ENCODE peak calls at places on chromosomes 3 and 15, in eight cellular contexts. E, Z, U, D, I, Q, B and P are unnamed samples.

GRCh38 chr15:77753238-77753873 is 120.6 kb upstream of the LINGO1 start:
- DNase-seq in B (no peak), D (no peak), I (no peak), U (peak), Z (peak), E (no peak), Q (no peak), P (peak)

GRCh38 chr3:46935168-46935858 is 41.2 kb downstream of the CCDC12 start:
- DNase-seq in E (peak), I (peak), Z (peak), Q (no peak), B (peak), D (peak), U (peak), P (peak)

GRCh38 chr3:42032693-42033349 is 58.3 kb upstream of the TRAK1 start:
- DNase-seq in I (no peak), E (no peak), U (peak), Q (no peak), Z (no peak), B (no peak), D (peak), P (peak)

GRCh38 chr15:89912145-89912673 is 543 bp downstream of the ARPIN start:
- DNase-seq in U (no peak), I (no peak), Q (no peak), D (peak), Z (no peak), B (no peak), E (peak), P (no peak)

GRCh38 chr15:90001683-90002427 is 731 bp downstream of the ZNF710 start:
- DNase-seq in I (no peak), B (no peak), Z (peak), D (peak), U (peak), Q (no peak), E (peak), P (peak)

GRCh38 chr3:197490659-197491058 is 65.1 kb downstream of the BDH1 start:
- DNase-seq in Z (no peak), D (no peak), U (no peak), B (no peak), Q (no peak), E (no peak), I (no peak), P (no peak)

GRCh38 chr15:28932361-28932760 is 46.6 kb downstream of the APBA2 start:
- DNase-seq in E (no peak), I (no peak), D (no peak), B (no peak), U (no peak), Z (no peak), Q (no peak), P (no peak)

GRCh38 chr3:56189486-56189985 is 278.7 kb downstream of the ERC2 start:
- DNase-seq in B (no peak), Q (no peak), E (no peak), I (no peak), D (no peak), U (no peak), Z (no peak), P (no peak)

GRCh38 chr3:188468672-188469071 is 314.7 kb downstream of the LPP start:
- DNase-seq in D (no peak), U (no peak), E (no peak), I (no peak), Q (no peak), B (no peak), Z (no peak), P (no peak)

GRCh38 chr15:68619303-68619698 is 40.5 kb downstream of the CORO2B start:
- DNase-seq in B (no peak), I (no peak), Q (no peak), Z (no peak), D (no peak), E (no peak), U (no peak), P (no peak)

GRCh38 chr15:69055251-69055650 is 40.8 kb downstream of the NOX5 start:
- DNase-seq in Z (no peak), D (no peak), B (no peak), I (no peak), E (no peak), U (no peak), Q (no peak), P (no peak)

GRCh38 chr15:50685976-50686467 is 575 bp downstream of the TRPM7 start:
- DNase-seq in Q (peak), U (peak), Z (peak), E (peak), D (peak), I (no peak), B (peak), P (peak)

GRCh38 chr3:89353465-89353864 is 246.0 kb downstream of the EPHA3 start:
- DNase-seq in U (no peak), I (no peak), B (no peak), D (no peak), E (no peak), Q (no peak), Z (no peak), P (no peak)

GRCh38 chr3:98991393-98991792 is 89.9 kb upstream of the DCBLD2 start:
- DNase-seq in D (no peak), U (no peak), I (no peak), Z (no peak), Q (no peak), E (no peak), B (no peak), P (peak)

GRCh38 chr3:98999675-99000074 is 98.2 kb upstream of the DCBLD2 start:
- DNase-seq in B (no peak), D (no peak), I (no peak), Q (no peak), Z (no peak), E (no peak), U (no peak), P (no peak)

GRCh38 chr3:98990657-98991056 is 89.2 kb upstream of the DCBLD2 start:
- DNase-seq in B (no peak), I (no peak), Q (no peak), E (no peak), U (no peak), Z (no peak), D (no peak), P (no peak)

DNA sequence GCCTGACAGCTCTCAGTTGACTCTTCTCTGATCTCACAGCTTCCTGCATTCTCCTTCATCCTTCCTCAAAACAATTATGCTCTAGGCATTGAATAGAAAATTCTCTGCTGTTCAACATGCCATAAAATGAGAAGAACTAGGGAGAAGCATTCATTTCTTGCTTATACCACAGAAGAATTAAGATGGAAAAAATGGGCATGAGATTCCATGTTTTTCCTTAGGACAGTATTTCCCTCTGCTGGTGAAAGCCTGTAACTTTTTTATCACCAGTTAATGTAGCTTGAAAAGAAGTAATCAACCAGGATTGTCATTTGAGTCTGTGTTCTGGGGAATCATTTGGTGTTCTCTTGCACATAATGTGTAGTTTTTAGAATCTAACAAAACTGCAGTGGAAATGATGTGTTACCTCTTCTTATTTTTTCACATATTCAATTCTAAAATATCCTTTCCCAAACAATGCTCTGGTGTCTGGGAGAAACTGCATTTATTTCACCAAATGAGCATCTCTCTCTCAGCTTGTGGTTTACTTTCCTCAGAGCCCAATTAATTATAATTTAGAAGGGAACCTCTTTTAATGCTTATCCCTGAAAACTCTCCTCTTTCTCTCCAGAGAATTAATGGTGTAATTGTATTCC is 92.8 kb upstream of the DCBLD2 start:
- DNase-seq in B (no peak), D (peak), Q (no peak), U (peak), Z (no peak), I (peak), E (no peak), P (peak)
- TF ChIP-seq CTCF in B (peak), D (peak), Q (peak), U (peak), Z (peak), I (peak), E (peak), P (no peak)

DNA sequence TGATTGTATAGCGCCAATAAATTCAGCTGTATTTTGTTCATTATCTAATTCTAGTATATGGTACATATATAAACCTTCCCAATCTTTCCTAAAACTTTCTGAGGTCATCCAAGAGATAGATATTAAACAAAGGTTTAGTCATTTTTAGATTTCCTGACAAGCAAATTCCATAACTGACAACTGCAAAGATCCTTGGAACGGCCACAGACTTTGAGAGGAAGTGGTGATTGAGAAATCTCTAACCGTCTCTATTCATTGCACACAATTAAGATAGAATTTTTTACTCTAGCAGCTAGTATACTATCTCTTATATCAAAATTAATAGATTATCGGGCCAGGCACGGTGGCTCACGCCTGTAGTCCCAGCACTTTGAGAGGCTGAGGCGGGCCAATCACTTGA is 4.7 kb downstream of the CSNK1G1 start:
- DNase-seq in Q (no peak), Z (no peak), B (no peak), U (no peak), D (no peak), I (no peak), E (no peak), P (no peak)
- TF ChIP-seq MAX in Q (no peak), Z (no peak), B (no peak), U (no peak), D (no peak), I (no peak), E (no peak), P (no peak)

GRCh38 chr15:85624241-85624855 is 170.4 kb downstream of the KLHL25 start:
- DNase-seq in Q (no peak), Z (no peak), I (no peak), E (no peak), B (no peak), D (no peak), U (no peak), P (peak)
- H3K4me3 ChIP-seq in Q (no peak), Z (no peak), I (no peak), E (no peak), B (no peak), D (no peak), U (no peak), P (no peak)

GRCh38 chr3:73623996-73624362 is 762 bp downstream of the PDZRN3 start:
- DNase-seq in D (peak), U (no peak), Q (no peak), B (peak), E (no peak), Z (no peak), I (no peak), P (no peak)
- TF ChIP-seq CTCF in D (peak), U (no peak), Q (no peak), B (peak), E (no peak), Z (no peak), I (no peak), P (no peak)

GRCh38 chr15:41125063-41125669 is 9.1 kb upstream of the INO80 start:
- DNase-seq in Z (no peak), B (no peak), D (no peak), U (peak), Q (no peak), I (no peak), E (no peak), P (no peak)
- TF ChIP-seq MAX in Z (no peak), B (no peak), D (no peak), U (no peak), Q (no peak), I (no peak), E (no peak), P (no peak)

GRCh38 chr3:15649341-15649740 is 47.8 kb downstream of the BTD start:
- DNase-seq in U (no peak), E (no peak), Z (no peak), D (no peak), I (no peak), B (no peak), Q (no peak), P (no peak)
- H3K4me3 ChIP-seq in U (no peak), E (no peak), Z (no peak), D (no peak), I (no peak), B (no peak), Q (no peak), P (no peak)

GRCh38 chr3:52041118-52041847 is 15.1 kb downstream of the DUSP7 start:
- DNase-seq in D (peak), U (peak), I (no peak), B (no peak), Z (peak), E (no peak), Q (no peak), P (peak)
- TF ChIP-seq CTCF in D (peak), U (peak), I (peak), B (peak), Z (no peak), E (no peak), Q (peak), P (peak)

GRCh38 chr3:37249717-37250116 is 75.3 kb upstream of the LRRFIP2 start:
- DNase-seq in Q (no peak), B (no peak), Z (no peak), E (no peak), D (no peak), I (no peak), U (no peak), P (no peak)
- TF ChIP-seq MAX in Q (no peak), B (no peak), Z (no peak), E (no peak), D (no peak), I (no peak), U (no peak), P (no peak)